ENCODE peak calls at places on chromosomes 6 and 20, in four cellular contexts. Y is IMR-90, T is MM.1S, Z is BE2C. N is an unnamed sample. For H3K4me1, the result is how much of the 10 kb centered on the place peaks cover.

GRCh38 chr6:56899311-56899710 is 55.6 kb upstream of the BEND6 start:
- DNase-seq in Y (peak), T (no peak), Z (no peak), N (no peak)

GRCh38 chr6:34424200-34425131 is 1.4 kb downstream of the RPS10 start:
- DNase-seq in Y (no peak), T (no peak), Z (no peak), N (no peak)

GRCh38 chr6:87200469-87201174 is 45.3 kb downstream of the ZNF292 start:
- DNase-seq in Y (peak), T (no peak), Z (no peak), N (no peak)

GRCh38 chr6:165220030-165220429 is 89.4 kb downstream of the C6orf118 start:
- DNase-seq in Y (no peak), T (no peak), Z (no peak), N (no peak)

GRCh38 chr6:235763-236360 is 56.4 kb upstream of the DUSP22 start:
- DNase-seq in Y (peak), T (peak), Z (no peak), N (no peak)

GRCh38 chr6:158752613-158753012 is 66.6 kb downstream of the EZR start:
- DNase-seq in Y (no peak), T (no peak), Z (peak), N (no peak)

GRCh38 chr6:45431314-45432058 is 53.8 kb upstream of the SUPT3H start:
- DNase-seq in Y (no peak), T (no peak), Z (no peak), N (no peak)

GRCh38 chr6:158910484-158911075 is 89.4 kb downstream of the RSPH3 start:
- DNase-seq in Y (no peak), T (no peak), Z (no peak), N (peak)

GRCh38 chr20:32396656-32397160 is 38.6 kb downstream of the ASXL1 start:
- DNase-seq in Y (peak), T (no peak), Z (no peak), N (no peak)

GRCh38 chr6:133502451-133503259 is 261.5 kb downstream of the EYA4 start:
- DNase-seq in Y (peak), T (no peak), Z (no peak), N (no peak)

GRCh38 chr6:17710331-17710730 is 3.6 kb upstream of the NUP153 start:
- DNase-seq in Y (peak), T (no peak), Z (no peak), N (no peak)

GRCh38 chr20:23187759-23188158 is 101.6 kb upstream of the CD93 start:
- DNase-seq in Y (no peak), T (no peak), Z (no peak), N (peak)

GRCh38 chr6:134317471-134318131 is at the start of gene SGK1:
- DNase-seq in Y (peak), T (no peak), Z (peak), N (peak)

GRCh38 chr20:33803921-33804337 is 7.2 kb upstream of the CHMP4B start:
- DNase-seq in Y (peak), T (no peak), Z (no peak), N (peak)

GRCh38 chr20:1897486-1897885 is 2.3 kb downstream of the SIRPA start:
- DNase-seq in Y (no peak), T (no peak), Z (no peak), N (no peak)

GRCh38 chr6:136192917-136193316 is 57.2 kb downstream of the MTFR2 start:
- DNase-seq in Y (peak), T (no peak), Z (no peak), N (no peak)

GRCh38 chr20:60680554-60680953 is 571.5 kb upstream of the CDH4 start:
- DNase-seq in Y (no peak), T (no peak), Z (no peak), N (no peak)

GRCh38 chr6:169427856-169428255 is 174.2 kb upstream of the THBS2 start:
- DNase-seq in Y (peak), T (no peak), Z (no peak), N (no peak)

GRCh38 chr20:50540620-50541605 is 30.7 kb downstream of the PTPN1 start:
- DNase-seq in Y (peak), T (no peak), Z (no peak), N (peak)
- TF ChIP-seq CTCF in Y (peak), T (no peak), Z (no peak), N (peak)

DNA sequence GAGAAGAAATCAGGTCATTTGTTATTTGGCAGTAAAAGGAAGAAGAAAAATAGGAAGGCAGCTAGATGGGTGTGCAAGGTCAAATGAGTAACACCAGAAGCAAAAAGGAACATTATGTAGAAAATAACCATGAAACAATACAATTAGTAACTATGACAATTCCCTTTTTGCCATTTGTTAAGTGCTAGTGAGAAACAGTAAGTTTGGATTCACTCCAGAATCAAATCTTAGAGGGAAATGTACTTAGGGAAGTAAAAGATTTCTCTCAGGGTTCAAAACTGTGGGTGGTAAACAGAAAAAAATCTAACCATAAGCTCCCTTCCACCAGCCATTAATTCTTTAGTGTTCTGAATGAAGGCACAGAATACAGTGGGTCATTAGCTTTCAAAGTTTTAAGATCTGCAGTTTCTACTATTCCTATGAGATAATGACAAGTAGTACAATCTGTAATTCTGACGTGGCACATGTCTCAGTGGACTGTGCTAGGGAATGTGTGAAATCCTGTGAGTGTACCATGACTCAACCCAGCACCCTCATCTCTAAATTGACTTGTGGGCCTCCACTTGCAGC is 17.1 kb downstream of the REPS1 start:
- DNase-seq in Y (peak), T (no peak), Z (no peak), N (peak)
- H3K4me1 ChIP-seq in Y (under half), T (under half), Z (under half), N (half or more)

GRCh38 chr6:37696841-37697735 is 595 bp downstream of the MDGA1 start:
- DNase-seq in Y (no peak), T (peak), Z (peak), N (no peak)
- TF ChIP-seq CTCF in Y (peak), T (no peak), Z (peak), N (peak)

DNA sequence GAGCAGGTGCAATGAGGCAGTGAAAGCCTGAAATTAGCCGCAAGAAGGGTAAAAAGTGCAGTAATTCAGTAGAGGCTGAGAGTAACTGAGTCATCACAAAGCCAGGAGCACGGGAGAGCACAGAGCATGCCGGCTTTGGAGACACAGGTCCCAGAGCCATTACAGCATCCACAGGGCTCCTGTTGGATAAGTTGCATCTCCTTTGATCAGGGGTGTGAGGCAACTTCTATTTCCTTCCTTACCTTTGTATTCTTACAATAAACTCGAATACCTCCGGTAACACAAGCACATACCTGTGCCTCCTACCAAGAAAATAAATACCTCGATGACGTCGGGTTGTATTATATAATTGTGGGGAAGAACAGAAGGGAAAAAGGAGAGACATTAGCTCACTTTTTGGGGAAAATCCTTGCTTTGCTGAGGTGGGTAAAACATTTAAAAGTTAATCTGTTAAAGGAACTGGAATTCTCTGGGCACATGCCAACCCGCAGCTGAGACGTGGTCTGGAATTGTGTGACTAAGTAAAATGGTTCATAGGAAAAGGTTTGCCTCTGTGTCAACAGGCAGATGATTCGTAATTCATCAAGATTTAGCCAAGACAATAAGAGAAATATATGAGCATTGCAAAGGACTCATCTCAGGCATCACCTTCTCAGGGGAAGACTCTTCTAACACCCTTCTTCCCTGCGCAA is 360.7 kb upstream of the ZFP64 start:
- DNase-seq in Y (peak), T (no peak), Z (no peak), N (peak)
- H3K4me1 ChIP-seq in Y (under half), T (under half), Z (under half), N (under half)

DNA sequence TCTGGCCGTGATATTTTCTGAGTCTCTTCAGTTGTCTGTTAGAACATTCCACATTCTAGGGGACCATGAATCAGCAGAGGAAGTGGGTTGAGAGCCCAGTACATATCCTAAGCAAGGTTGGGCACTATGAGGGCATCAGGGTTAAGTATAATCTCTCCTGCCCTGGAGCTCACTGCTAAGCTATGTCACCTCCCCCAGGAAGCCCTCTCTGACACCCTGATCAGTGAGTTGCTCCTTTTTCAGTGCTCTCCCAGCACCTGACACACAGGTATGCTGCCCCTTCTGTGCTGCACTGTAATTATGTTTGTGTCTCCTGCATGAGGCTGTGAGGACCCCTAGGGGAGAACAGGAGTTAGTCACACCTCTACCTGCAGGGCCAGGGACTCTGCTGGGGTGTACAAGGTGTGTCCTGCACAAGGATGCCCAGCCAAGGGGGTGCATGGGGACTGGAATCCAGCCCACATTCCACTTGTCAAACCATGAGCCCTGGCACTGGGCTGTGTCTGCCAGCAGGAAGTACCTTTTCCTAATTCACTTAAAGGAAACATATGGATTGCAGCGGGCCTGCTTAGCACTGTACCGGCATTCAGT is 3.9 kb downstream of the RAB44 start:
- DNase-seq in Y (no peak), T (peak), Z (no peak), N (no peak)
- TF ChIP-seq CTCF in Y (no peak), T (peak), Z (peak), N (peak)

GRCh38 chr6:151441390-151442166 is 10.3 kb downstream of the RMND1 start:
- DNase-seq in Y (no peak), T (no peak), Z (no peak), N (no peak)

GRCh38 chr6:151443449-151443848 is 8.5 kb downstream of the RMND1 start:
- DNase-seq in Y (no peak), T (no peak), Z (no peak), N (no peak)

GRCh38 chr6:151442359-151442758 is 9.6 kb downstream of the RMND1 start:
- DNase-seq in Y (no peak), T (no peak), Z (no peak), N (no peak)

GRCh38 chr6:151440930-151441329 is 11.0 kb downstream of the RMND1 start:
- DNase-seq in Y (peak), T (peak), Z (no peak), N (no peak)

GRCh38 chr6:151440498-151440897 is 11.4 kb downstream of the RMND1 start:
- DNase-seq in Y (no peak), T (peak), Z (no peak), N (no peak)
- H3K4me1 ChIP-seq in Y (under half), T (under half), Z (under half), N (under half)

GRCh38 chr20:20134941-20135572 is 82.7 kb downstream of the CFAP61 start:
- DNase-seq in Y (no peak), T (no peak), Z (no peak), N (no peak)

GRCh38 chr20:20136313-20136712 is 84.0 kb downstream of the CFAP61 start:
- DNase-seq in Y (no peak), T (no peak), Z (no peak), N (no peak)

GRCh38 chr20:20130399-20130798 is 78.1 kb downstream of the CFAP61 start:
- DNase-seq in Y (no peak), T (peak), Z (peak), N (peak)
- TF ChIP-seq CTCF in Y (peak), T (peak), Z (peak), N (peak)